ENCODE peak calls at places on chromosome 15, in nine cellular contexts. F, G, Y, Z, O, D, T, E and P are unnamed samples.

GRCh38 chr15:99732268-99732641 is 982 bp downstream of the LYSMD4 start:
- DNase-seq in F (no peak), G (peak), Y (no peak), Z (no peak), O (no peak), D (no peak), T (no peak), E (no peak), P (no peak)

GRCh38 chr15:98706986-98707385 is 58.6 kb downstream of the IGF1R start:
- DNase-seq in F (no peak), G (no peak), Y (no peak), Z (no peak), O (no peak), D (no peak), T (no peak), E (no peak), P (no peak)

GRCh38 chr15:74179101-74179841 is 5.8 kb downstream of the ISLR start:
- DNase-seq in F (peak), G (peak), Y (peak), Z (peak), O (peak), D (peak), T (no peak), E (no peak), P (no peak)

GRCh38 chr15:76258460-76258859 is 52.8 kb downstream of the ETFA start:
- DNase-seq in F (no peak), G (no peak), Y (no peak), Z (no peak), O (no peak), D (no peak), T (no peak), E (no peak), P (no peak)

GRCh38 chr15:56996093-56996492 is 77.6 kb downstream of the TCF12 start:
- DNase-seq in F (no peak), G (no peak), Y (no peak), Z (no peak), O (no peak), D (no peak), T (no peak), E (no peak), P (no peak)

GRCh38 chr15:43517354-43518072 is at the start of gene MAP1A:
- DNase-seq in F (peak), G (peak), Y (peak), Z (no peak), O (peak), D (peak), T (peak), E (no peak), P (no peak)

GRCh38 chr15:67331676-67332075 is 77.1 kb downstream of the IQCH start:
- DNase-seq in F (no peak), G (peak), Y (no peak), Z (no peak), O (no peak), D (peak), T (no peak), E (no peak), P (no peak)

GRCh38 chr15:79185199-79185598 is 94.6 kb upstream of the RASGRF1 start:
- DNase-seq in F (no peak), G (peak), Y (no peak), Z (no peak), O (peak), D (no peak), T (no peak), E (no peak), P (no peak)

GRCh38 chr15:75749820-75750219 is 37.2 kb upstream of the CSPG4 start:
- DNase-seq in F (no peak), G (no peak), Y (no peak), Z (no peak), O (no peak), D (no peak), T (no peak), E (no peak), P (no peak)

GRCh38 chr15:28909958-28910500 is 24.3 kb downstream of the APBA2 start:
- DNase-seq in F (no peak), G (no peak), Y (no peak), Z (no peak), O (no peak), D (no peak), T (no peak), E (no peak), P (no peak)

GRCh38 chr15:69472575-69472974 is 20.0 kb downstream of the RPLP1 start:
- DNase-seq in F (no peak), G (no peak), Y (no peak), Z (no peak), O (no peak), D (no peak), T (no peak), E (no peak), P (no peak)

GRCh38 chr15:82553846-82554245 is 13.6 kb upstream of the RPS17 start:
- DNase-seq in F (no peak), G (no peak), Y (no peak), Z (no peak), O (no peak), D (no peak), T (no peak), E (no peak), P (no peak)

GRCh38 chr15:25053000-25053815 is 98.4 kb downstream of the SNRPN start:
- DNase-seq in F (no peak), G (no peak), Y (no peak), Z (no peak), O (no peak), D (no peak), T (peak), E (no peak), P (no peak)

GRCh38 chr15:57160823-57161560 is 215.3 kb upstream of the CGNL1 start:
- DNase-seq in F (no peak), G (peak), Y (no peak), Z (no peak), O (peak), D (no peak), T (no peak), E (no peak), P (no peak)

GRCh38 chr15:68340711-68341671 is 63.4 kb downstream of the FEM1B start:
- DNase-seq in F (no peak), G (peak), Y (no peak), Z (no peak), O (no peak), D (no peak), T (no peak), E (no peak), P (no peak)

GRCh38 chr15:37783290-37783689 is 151.2 kb upstream of the TMCO5A start:
- DNase-seq in F (no peak), G (no peak), Y (no peak), Z (no peak), O (no peak), D (no peak), T (no peak), E (no peak), P (no peak)

GRCh38 chr15:96122077-96123027 is 208.1 kb upstream of the NR2F2 start:
- DNase-seq in F (no peak), G (no peak), Y (no peak), Z (no peak), O (peak), D (no peak), T (no peak), E (no peak), P (no peak)

GRCh38 chr15:52178765-52179164 is 12.4 kb downstream of the GNB5 start:
- DNase-seq in F (peak), G (no peak), Y (no peak), Z (no peak), O (no peak), D (no peak), T (peak), E (no peak), P (no peak)

DNA sequence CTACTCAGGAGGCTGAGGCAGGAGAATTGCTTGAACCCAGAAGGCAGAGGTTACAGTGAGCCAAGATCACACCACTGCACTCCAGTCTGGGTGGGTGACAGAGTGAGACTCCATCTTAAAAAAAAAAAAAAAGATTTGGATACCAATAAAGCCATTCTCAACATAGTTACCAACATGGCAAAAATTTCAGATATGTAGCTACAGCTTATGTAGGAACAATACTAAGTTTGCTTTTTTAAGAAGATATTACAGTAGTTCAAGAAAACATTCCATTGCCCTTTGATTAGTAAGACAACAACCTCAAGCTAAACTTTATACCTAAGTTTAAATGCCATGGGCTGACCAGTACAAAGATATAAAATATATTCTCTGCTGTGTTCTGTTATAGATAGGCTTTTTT is 34.4 kb downstream of the ZNF106 start:
- DNase-seq in F (no peak), G (peak), Y (no peak), Z (no peak), O (no peak), D (no peak), T (no peak), E (no peak), P (no peak)
- H3K4me3 ChIP-seq in F (peak), G (peak), Y (peak), Z (no peak), O (peak), D (peak), T (no peak), E (no peak), P (peak)

GRCh38 chr15:81327526-81327925 is 3.6 kb upstream of the STARD5 start:
- DNase-seq in F (no peak), G (peak), Y (no peak), Z (peak), O (peak), D (no peak), T (no peak), E (no peak), P (peak)
- H3K4me3 ChIP-seq in F (no peak), G (no peak), Y (no peak), Z (no peak), O (no peak), D (no peak), T (no peak), E (no peak), P (no peak)

GRCh38 chr15:92714457-92715401 is 59.2 kb upstream of the FAM174B start:
- DNase-seq in F (peak), G (peak), Y (peak), Z (no peak), O (peak), D (peak), T (peak), E (peak), P (peak)

GRCh38 chr15:92719024-92719423 is 63.4 kb upstream of the FAM174B start:
- DNase-seq in F (no peak), G (no peak), Y (no peak), Z (no peak), O (no peak), D (no peak), T (no peak), E (no peak), P (no peak)

GRCh38 chr15:92715753-92716152 is 60.2 kb upstream of the FAM174B start:
- DNase-seq in F (peak), G (peak), Y (no peak), Z (no peak), O (peak), D (no peak), T (no peak), E (no peak), P (no peak)

GRCh38 chr15:92711457-92711831 is 55.9 kb upstream of the FAM174B start:
- DNase-seq in F (no peak), G (no peak), Y (no peak), Z (no peak), O (no peak), D (no peak), T (no peak), E (no peak), P (no peak)

DNA sequence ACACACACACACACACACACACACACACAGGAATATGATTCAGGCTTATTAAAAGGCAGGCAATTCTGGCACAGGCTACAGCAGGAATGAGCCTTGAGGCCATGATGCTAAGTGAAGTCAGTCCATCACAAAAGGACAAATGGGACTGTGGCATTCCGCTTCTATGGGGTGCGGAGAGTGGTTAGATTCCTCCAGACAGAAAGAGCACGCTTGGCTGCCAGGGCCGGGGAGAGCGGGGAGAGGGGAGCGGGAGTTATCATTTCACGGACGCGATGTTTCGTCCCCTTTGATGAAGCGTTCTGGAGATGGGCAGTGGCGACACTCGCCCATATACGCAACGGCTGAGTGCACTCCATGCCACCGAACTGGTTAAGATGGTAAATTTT is 58.5 kb upstream of the FAM174B start:
- DNase-seq in F (peak), G (peak), Y (no peak), Z (no peak), O (peak), D (no peak), T (no peak), E (peak), P (no peak)
- H3K4me3 ChIP-seq in F (peak), G (peak), Y (peak), Z (peak), O (peak), D (peak), T (peak), E (peak), P (peak)

GRCh38 chr15:71508081-71508682 is 302.2 kb upstream of the NR2E3 start:
- DNase-seq in F (no peak), G (no peak), Y (no peak), Z (no peak), O (no peak), D (no peak), T (no peak), E (peak), P (no peak)
- H3K4me3 ChIP-seq in F (no peak), G (no peak), Y (no peak), Z (no peak), O (no peak), D (no peak), T (no peak), E (no peak), P (no peak)

GRCh38 chr15:45307230-45307924 is 55.3 kb downstream of the SLC28A2 start:
- DNase-seq in F (no peak), G (peak), Y (no peak), Z (peak), O (peak), D (no peak), T (no peak), E (no peak), P (peak)
- H3K4me3 ChIP-seq in F (no peak), G (no peak), Y (no peak), Z (no peak), O (no peak), D (peak), T (no peak), E (peak), P (no peak)

DNA sequence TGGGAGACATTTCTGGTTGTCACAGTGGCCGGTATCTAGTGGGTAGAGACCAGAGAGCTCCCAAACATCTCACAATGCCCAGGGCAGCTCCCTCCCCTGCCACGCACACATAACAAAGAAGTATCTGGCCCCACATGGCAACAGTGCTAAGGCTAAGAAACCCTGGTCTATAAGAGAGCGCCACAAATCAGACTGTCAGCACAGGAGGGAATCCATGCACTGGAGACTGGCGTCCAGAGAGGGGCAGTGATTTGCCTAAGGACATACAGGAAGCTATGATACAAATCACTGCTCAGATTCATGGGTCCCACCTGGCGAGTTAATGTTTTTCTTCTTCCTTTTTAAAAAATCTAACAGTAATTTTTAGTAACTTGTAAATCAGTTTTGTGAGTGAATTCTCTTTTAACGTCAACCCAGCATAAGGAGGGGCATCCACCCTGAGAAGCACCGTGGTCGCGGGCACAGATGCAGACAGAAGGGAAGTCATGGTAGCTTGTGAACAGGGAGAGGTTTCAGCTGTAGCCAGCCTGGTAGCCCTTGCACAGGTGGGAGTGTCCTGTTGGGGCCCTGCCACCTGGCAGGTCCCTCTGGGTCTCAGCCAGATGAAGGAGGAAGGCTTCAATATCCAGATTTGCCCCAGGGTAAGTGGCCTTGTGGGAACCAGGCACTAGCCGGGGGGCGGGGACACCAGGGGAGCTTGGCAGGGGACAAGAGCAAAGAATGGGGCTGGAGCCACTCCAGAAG is 8.7 kb downstream of the ISG20 start:
- DNase-seq in F (no peak), G (no peak), Y (no peak), Z (no peak), O (no peak), D (no peak), T (peak), E (no peak), P (no peak)
- H3K4me3 ChIP-seq in F (no peak), G (no peak), Y (no peak), Z (no peak), O (no peak), D (no peak), T (no peak), E (no peak), P (no peak)

GRCh38 chr15:29988689-29989088 is 94.1 kb upstream of the GOLGA8J start:
- DNase-seq in F (no peak), G (no peak), Y (no peak), Z (no peak), O (no peak), D (no peak), T (no peak), E (no peak), P (no peak)

GRCh38 chr15:29994284-29994683 is 88.5 kb upstream of the GOLGA8J start:
- DNase-seq in F (no peak), G (no peak), Y (no peak), Z (no peak), O (no peak), D (no peak), T (no peak), E (no peak), P (no peak)

GRCh38 chr15:29986946-29987345 is 95.8 kb upstream of the GOLGA8J start:
- DNase-seq in F (no peak), G (no peak), Y (no peak), Z (no peak), O (no peak), D (no peak), T (no peak), E (no peak), P (no peak)

GRCh38 chr15:29990035-29990434 is 92.7 kb upstream of the GOLGA8J start:
- DNase-seq in F (no peak), G (no peak), Y (no peak), Z (no peak), O (no peak), D (no peak), T (no peak), E (no peak), P (no peak)
- H3K4me3 ChIP-seq in F (no peak), G (no peak), Y (no peak), Z (no peak), O (no peak), D (no peak), T (no peak), E (no peak), P (no peak)